ENCODE peak calls at places on chromosomes 2 and 18, in seven cellular contexts. C, J, E, A, U, Z and H are unnamed samples.

GRCh38 chr2:235495373-235496238 is 1.8 kb downstream of the AGAP1 start:
- DNase-seq in C (no peak), J (no peak), E (no peak), A (no peak), U (no peak), Z (no peak), H (no peak)

GRCh38 chr2:174334781-174335604 is at the start of gene SP9:
- DNase-seq in C (peak), J (no peak), E (no peak), A (peak), U (peak), Z (no peak), H (peak)

GRCh38 chr2:48334180-48334579 is 195.8 kb upstream of the STON1 start:
- DNase-seq in C (no peak), J (no peak), E (no peak), A (no peak), U (no peak), Z (no peak), H (no peak)

GRCh38 chr18:10131036-10131774 is 217.4 kb downstream of the VAPA start:
- DNase-seq in C (no peak), J (no peak), E (no peak), A (peak), U (no peak), Z (no peak), H (no peak)

GRCh38 chr2:159968282-159968900 is 94.0 kb downstream of the PLA2R1 start:
- DNase-seq in C (peak), J (peak), E (no peak), A (peak), U (peak), Z (no peak), H (peak)

GRCh38 chr2:164689020-164689419 is 67.7 kb upstream of the GRB14 start:
- DNase-seq in C (no peak), J (no peak), E (no peak), A (no peak), U (no peak), Z (no peak), H (no peak)

GRCh38 chr2:98514096-98514639 is 69.5 kb downstream of the INPP4A start:
- DNase-seq in C (no peak), J (no peak), E (no peak), A (no peak), U (no peak), Z (no peak), H (no peak)

GRCh38 chr2:19571773-19572172 is 213.3 kb upstream of the OSR1 start:
- DNase-seq in C (no peak), J (no peak), E (no peak), A (no peak), U (no peak), Z (no peak), H (no peak)

GRCh38 chr2:190744041-190744440 is 95.2 kb downstream of the NAB1 start:
- DNase-seq in C (no peak), J (no peak), E (no peak), A (no peak), U (no peak), Z (no peak), H (peak)

GRCh38 chr18:79396431-79397287 is 929 bp downstream of the NFATC1 start:
- DNase-seq in C (no peak), J (peak), E (no peak), A (peak), U (no peak), Z (peak), H (peak)

GRCh38 chr2:32594573-32594972 is 33.3 kb upstream of the TTC27 start:
- DNase-seq in C (no peak), J (no peak), E (no peak), A (no peak), U (no peak), Z (no peak), H (no peak)

GRCh38 chr18:32469691-32470131 is 971 bp downstream of the GAREM1 start:
- DNase-seq in C (no peak), J (peak), E (no peak), A (no peak), U (no peak), Z (no peak), H (no peak)

GRCh38 chr18:6270791-6271216 is 143.9 kb downstream of the L3MBTL4 start:
- DNase-seq in C (no peak), J (no peak), E (no peak), A (no peak), U (no peak), Z (no peak), H (no peak)

GRCh38 chr18:56727399-56727798 is 76.2 kb downstream of the WDR7 start:
- DNase-seq in C (no peak), J (no peak), E (no peak), A (no peak), U (no peak), Z (no peak), H (peak)

GRCh38 chr2:39022642-39023230 is 98.1 kb downstream of the SOS1 start:
- DNase-seq in C (no peak), J (no peak), E (no peak), A (no peak), U (no peak), Z (no peak), H (no peak)

GRCh38 chr18:53489266-53489665 is 735.2 kb downstream of the MBD2 start:
- DNase-seq in C (no peak), J (no peak), E (no peak), A (no peak), U (no peak), Z (no peak), H (no peak)

GRCh38 chr2:112166801-112167499 is 28.8 kb downstream of the FBLN7 start:
- DNase-seq in C (no peak), J (no peak), E (no peak), A (no peak), U (no peak), Z (no peak), H (peak)

GRCh38 chr18:33781429-33781828 is 203.4 kb downstream of the ASXL3 start:
- DNase-seq in C (no peak), J (no peak), E (no peak), A (no peak), U (no peak), Z (no peak), H (no peak)

GRCh38 chr2:47205576-47206141 is 50.6 kb upstream of the STPG4 start:
- DNase-seq in C (peak), J (peak), E (peak), A (no peak), U (no peak), Z (no peak), H (no peak)

GRCh38 chr18:2395427-2396161 is 175.7 kb downstream of the METTL4 start:
- DNase-seq in C (no peak), J (no peak), E (no peak), A (no peak), U (no peak), Z (no peak), H (no peak)

GRCh38 chr18:79614211-79615028 is 65.2 kb upstream of the CTDP1 start:
- DNase-seq in C (no peak), J (no peak), E (no peak), A (no peak), U (no peak), Z (peak), H (no peak)

GRCh38 chr18:3250237-3251107 is 2.9 kb downstream of the MYL12A start:
- DNase-seq in C (no peak), J (peak), E (no peak), A (no peak), U (no peak), Z (no peak), H (no peak)

GRCh38 chr18:28115149-28115550 is 61.8 kb downstream of the CDH2 start:
- DNase-seq in C (peak), J (peak), E (no peak), A (no peak), U (no peak), Z (no peak), H (no peak)

GRCh38 chr2:979286-979928 is 28.8 kb downstream of the SNTG2 start:
- DNase-seq in C (no peak), J (no peak), E (no peak), A (no peak), U (no peak), Z (no peak), H (no peak)

GRCh38 chr2:224217962-224218347 is 178.9 kb upstream of the SERPINE2 start:
- DNase-seq in C (no peak), J (peak), E (no peak), A (no peak), U (no peak), Z (no peak), H (no peak)

GRCh38 chr2:197555467-197555866 is 39.6 kb downstream of the MOB4 start:
- DNase-seq in C (no peak), J (no peak), E (no peak), A (no peak), U (no peak), Z (no peak), H (no peak)

GRCh38 chr2:65999103-65999502 is 435.8 kb upstream of the MEIS1 start:
- DNase-seq in C (no peak), J (no peak), E (no peak), A (no peak), U (no peak), Z (no peak), H (no peak)

GRCh38 chr2:101047774-101048173 is 45.7 kb downstream of the RPL31 start:
- DNase-seq in C (no peak), J (peak), E (no peak), A (no peak), U (no peak), Z (no peak), H (no peak)

GRCh38 chr2:136185991-136186771 is 68.2 kb upstream of the CXCR4 start:
- DNase-seq in C (no peak), J (no peak), E (no peak), A (no peak), U (no peak), Z (no peak), H (peak)

GRCh38 chr2:60544980-60545560 is 8.4 kb downstream of the BCL11A start:
- DNase-seq in C (no peak), J (no peak), E (no peak), A (no peak), U (no peak), Z (no peak), H (no peak)

GRCh38 chr2:104321141-104321799 is 532.6 kb upstream of the POU3F3 start:
- DNase-seq in C (no peak), J (no peak), E (no peak), A (no peak), U (peak), Z (no peak), H (no peak)

GRCh38 chr2:68637047-68637446 is 6.3 kb upstream of the PROKR1 start:
- DNase-seq in C (peak), J (no peak), E (no peak), A (no peak), U (no peak), Z (no peak), H (no peak)

GRCh38 chr2:11811036-11811654 is 64.7 kb downstream of the LPIN1 start:
- DNase-seq in C (no peak), J (no peak), E (no peak), A (no peak), U (no peak), Z (no peak), H (no peak)

GRCh38 chr18:5197461-5197860 is 404 bp upstream of the AKAIN1 start:
- DNase-seq in C (no peak), J (no peak), E (no peak), A (no peak), U (no peak), Z (no peak), H (no peak)

GRCh38 chr2:224442092-224442999 is 40.4 kb upstream of the FAM124B start:
- DNase-seq in C (peak), J (peak), E (no peak), A (no peak), U (no peak), Z (no peak), H (peak)

GRCh38 chr18:60090170-60090569 is 190.4 kb downstream of the PMAIP1 start:
- DNase-seq in C (no peak), J (peak), E (no peak), A (no peak), U (no peak), Z (no peak), H (no peak)
- TF ChIP-seq CTCF in C (no peak), J (no peak), E (no peak), A (no peak), U (no peak), Z (no peak), H (no peak)

GRCh38 chr2:143282684-143283083 is 153.5 kb downstream of the ARHGAP15 start:
- DNase-seq in C (no peak), J (no peak), E (no peak), A (peak), U (no peak), Z (no peak), H (peak)
- TF ChIP-seq CTCF in C (peak), J (peak), E (no peak), A (peak), U (peak), Z (no peak), H (peak)

GRCh38 chr18:48924621-48925601 is 25.9 kb downstream of the SMAD7 start:
- DNase-seq in C (no peak), J (no peak), E (no peak), A (no peak), U (no peak), Z (no peak), H (peak)
- TF ChIP-seq CTCF in C (no peak), J (peak), E (no peak), A (no peak), U (no peak), Z (no peak), H (no peak)

GRCh38 chr2:119862127-119862889 is 102.6 kb downstream of the PTPN4 start:
- DNase-seq in C (no peak), J (no peak), E (no peak), A (no peak), U (no peak), Z (no peak), H (no peak)

GRCh38 chr2:119857742-119858141 is 98.0 kb downstream of the PTPN4 start:
- DNase-seq in C (no peak), J (no peak), E (no peak), A (no peak), U (no peak), Z (no peak), H (no peak)

GRCh38 chr2:119864318-119864717 is 104.6 kb downstream of the PTPN4 start:
- DNase-seq in C (no peak), J (no peak), E (no peak), A (no peak), U (no peak), Z (no peak), H (no peak)

GRCh38 chr2:119859528-119859927 is 99.8 kb downstream of the PTPN4 start:
- DNase-seq in C (no peak), J (no peak), E (no peak), A (no peak), U (no peak), Z (no peak), H (no peak)

GRCh38 chr2:119860924-119861323 is 101.2 kb downstream of the PTPN4 start:
- DNase-seq in C (no peak), J (no peak), E (no peak), A (no peak), U (no peak), Z (no peak), H (no peak)
- TF ChIP-seq CTCF in C (no peak), J (no peak), E (no peak), A (no peak), U (no peak), Z (no peak), H (no peak)